ENCODE peak calls at places on chromosomes 13 and 19, in six cellular contexts. V, Y, H, P, T and W are unnamed samples.

GRCh38 chr13:76976929-76977328 is 15.0 kb upstream of the CLN5 start:
- DNase-seq in V (no peak), Y (no peak), H (no peak), P (no peak), T (no peak), W (no peak)

GRCh38 chr13:98972627-98973026 is 5.2 kb downstream of the DOCK9 start:
- DNase-seq in V (no peak), Y (peak), H (peak), P (no peak), T (no peak), W (no peak)

GRCh38 chr19:4911786-4912672 is 2.7 kb downstream of the UHRF1 start:
- DNase-seq in V (peak), Y (peak), H (peak), P (peak), T (no peak), W (peak)

GRCh38 chr13:27264181-27264580 is 6.4 kb upstream of the RASL11A start:
- DNase-seq in V (no peak), Y (peak), H (peak), P (no peak), T (no peak), W (no peak)

GRCh38 chr19:58536852-58537798 is 6.7 kb upstream of the TRIM28 start:
- DNase-seq in V (no peak), Y (no peak), H (no peak), P (no peak), T (no peak), W (no peak)

GRCh38 chr13:44283598-44283997 is 90.0 kb upstream of the SERP2 start:
- DNase-seq in V (no peak), Y (no peak), H (no peak), P (no peak), T (no peak), W (no peak)

GRCh38 chr13:46469064-46469463 is 82.0 kb upstream of the RUBCNL start:
- DNase-seq in V (no peak), Y (no peak), H (peak), P (no peak), T (no peak), W (no peak)

GRCh38 chr19:982567-983170 is 1.5 kb upstream of the WDR18 start:
- DNase-seq in V (peak), Y (no peak), H (peak), P (peak), T (peak), W (peak)

GRCh38 chr19:55206664-55207500 is 2.4 kb downstream of the PTPRH start:
- DNase-seq in V (peak), Y (peak), H (peak), P (peak), T (peak), W (peak)

GRCh38 chr13:19782049-19782726 is 557 bp downstream of the PSPC1 start:
- DNase-seq in V (peak), Y (no peak), H (peak), P (peak), T (peak), W (peak)

GRCh38 chr19:34664168-34664567 is 12.8 kb downstream of the SCGB2B2 start:
- DNase-seq in V (no peak), Y (no peak), H (no peak), P (no peak), T (no peak), W (no peak)

GRCh38 chr13:24066405-24067292 is 93.9 kb upstream of the SPATA13 start:
- DNase-seq in V (no peak), Y (no peak), H (no peak), P (no peak), T (no peak), W (no peak)

GRCh38 chr19:36638862-36639510 is 27.7 kb downstream of the ZNF461 start:
- DNase-seq in V (no peak), Y (no peak), H (no peak), P (no peak), T (no peak), W (no peak)

GRCh38 chr19:18507021-18507726 is 14.7 kb downstream of the ELL start:
- DNase-seq in V (no peak), Y (no peak), H (peak), P (no peak), T (no peak), W (no peak)

GRCh38 chr13:26425439-26426358 is 131.8 kb upstream of the WASF3 start:
- DNase-seq in V (no peak), Y (no peak), H (no peak), P (no peak), T (no peak), W (no peak)

GRCh38 chr13:72507394-72508199 is 219.8 kb downstream of the MZT1 start:
- DNase-seq in V (no peak), Y (no peak), H (no peak), P (no peak), T (no peak), W (no peak)